ENCODE peak calls at places on chromosome 7, in seven cellular contexts. C is stomach, J is upper lobe of left lung, T is HCT116, F is transverse colon, G is spleen, O is breast epithelium. Y is an unnamed sample.

GRCh38 chr7:348962-349755 is 59.2 kb downstream of the FOXL3 start:
- DNase-seq in T (no peak), F (no peak), O (no peak), J (peak), G (no peak), C (peak), Y (no peak)

GRCh38 chr7:75617634-75618234 is 121.0 kb downstream of the HIP1 start:
- DNase-seq in C (peak), O (no peak), J (no peak), F (peak), G (peak), T (no peak), Y (no peak)

GRCh38 chr7:200704-201103 is 8.3 kb downstream of the FAM20C start:
- DNase-seq in G (no peak), T (no peak), C (no peak), J (no peak), F (no peak), O (no peak), Y (no peak)

GRCh38 chr7:101644879-101645278 is 15.8 kb upstream of the MYL10 start:
- DNase-seq in J (no peak), G (no peak), F (no peak), C (peak), T (no peak), O (no peak), Y (no peak)

GRCh38 chr7:134995239-134996096 is 9.2 kb downstream of the AGBL3 start:
- DNase-seq in G (no peak), T (no peak), C (no peak), J (no peak), O (no peak), F (no peak), Y (no peak)

GRCh38 chr7:142002179-142002578 is 6.5 kb downstream of the MGAM start:
- DNase-seq in O (no peak), F (no peak), G (no peak), T (no peak), C (no peak), J (no peak), Y (no peak)

GRCh38 chr7:22563115-22563514 is 63.1 kb upstream of the STEAP1B start:
- DNase-seq in C (no peak), J (no peak), F (no peak), T (no peak), O (no peak), G (no peak), Y (no peak)

GRCh38 chr7:8259586-8260222 is 2.3 kb downstream of the ICA1 start:
- DNase-seq in T (no peak), O (no peak), F (no peak), C (no peak), J (no peak), G (no peak), Y (no peak)

GRCh38 chr7:22717760-22718159 is 9.2 kb upstream of the IL6 start:
- DNase-seq in O (no peak), C (no peak), F (no peak), J (no peak), T (no peak), G (no peak), Y (no peak)

GRCh38 chr7:107386543-107386900 is 83.3 kb upstream of the GPR22 start:
- DNase-seq in G (no peak), T (no peak), F (no peak), C (no peak), O (no peak), J (no peak), Y (no peak)

GRCh38 chr7:1917221-1918062 is 247.4 kb downstream of the ELFN1 start:
- DNase-seq in F (no peak), O (no peak), C (no peak), J (peak), G (peak), T (no peak), Y (no peak)

GRCh38 chr7:143042821-143043271 is 9.3 kb upstream of the OR6V1 start:
- DNase-seq in J (no peak), C (no peak), O (no peak), T (no peak), G (no peak), F (no peak), Y (no peak)

GRCh38 chr7:33986951-33987948 is 81.9 kb downstream of the BMPER start:
- DNase-seq in F (no peak), T (peak), O (no peak), C (no peak), J (no peak), G (no peak), Y (no peak)

GRCh38 chr7:103343758-103344452 is 662 bp downstream of the DNAJC2 start:
- DNase-seq in J (no peak), C (no peak), T (no peak), O (no peak), G (peak), F (peak), Y (peak)

GRCh38 chr7:133109816-133110215 is 27.9 kb upstream of the CHCHD3 start:
- DNase-seq in G (no peak), C (no peak), O (no peak), F (no peak), J (no peak), T (no peak), Y (no peak)

GRCh38 chr7:105830405-105831218 is 45.8 kb downstream of the ATXN7L1 start:
- DNase-seq in G (no peak), O (no peak), T (peak), F (no peak), C (no peak), J (no peak), Y (no peak)

GRCh38 chr7:149450821-149451220 is 10.0 kb downstream of the ZNF777 start:
- DNase-seq in G (peak), F (no peak), T (no peak), J (no peak), O (no peak), C (no peak), Y (no peak)

GRCh38 chr7:141441837-141442627 is 109.2 kb upstream of the AGK start:
- DNase-seq in G (no peak), C (no peak), O (no peak), J (no peak), F (no peak), T (no peak), Y (no peak)

GRCh38 chr7:106419455-106420182 is 134.8 kb upstream of the NAMPT start:
- DNase-seq in J (no peak), T (no peak), G (no peak), O (no peak), C (no peak), F (no peak), Y (no peak)

GRCh38 chr7:2719007-2719406 is 31.0 kb downstream of the AMZ1 start:
- DNase-seq in C (no peak), O (no peak), T (no peak), J (no peak), G (peak), F (no peak), Y (no peak)

GRCh38 chr7:142603870-142604448 is 145.3 kb upstream of the PRSS1 start:
- DNase-seq in T (peak), O (no peak), G (no peak), F (peak), C (peak), J (no peak), Y (peak)

GRCh38 chr7:103680161-103681144 is 234.4 kb upstream of the SLC26A5 start:
- DNase-seq in O (no peak), G (no peak), T (no peak), C (no peak), F (no peak), J (no peak), Y (no peak)

GRCh38 chr7:93011351-93012294 is 106.2 kb downstream of the SAMD9 start:
- DNase-seq in C (no peak), T (no peak), F (no peak), G (no peak), J (no peak), O (no peak), Y (no peak)

GRCh38 chr7:30583181-30583580 is 11.5 kb upstream of the GARS1 start:
- DNase-seq in J (no peak), O (no peak), G (no peak), F (no peak), T (no peak), C (no peak), Y (no peak)

GRCh38 chr7:96598421-96598820 is 111.2 kb downstream of the SEM1 start:
- DNase-seq in C (no peak), F (no peak), G (no peak), J (no peak), T (no peak), O (no peak), Y (no peak)

GRCh38 chr7:137169282-137169698 is 174.2 kb downstream of the PTN start:
- DNase-seq in T (no peak), C (peak), G (no peak), F (peak), O (no peak), J (no peak), Y (no peak)

GRCh38 chr7:81333004-81333403 is 414.2 kb upstream of the SEMA3C start:
- DNase-seq in C (no peak), G (no peak), T (no peak), F (no peak), O (no peak), J (no peak), Y (no peak)

GRCh38 chr7:116741625-116742316 is 69.8 kb downstream of the MET start:
- DNase-seq in G (no peak), F (no peak), J (no peak), T (no peak), O (no peak), C (no peak), Y (no peak)

GRCh38 chr7:19442016-19442785 is 266.6 kb downstream of the POLR1F start:
- DNase-seq in F (no peak), T (peak), C (no peak), J (no peak), G (no peak), O (no peak), Y (no peak)

GRCh38 chr7:111148134-111148533 is 57.2 kb downstream of the LRRN3 start:
- DNase-seq in T (no peak), J (no peak), O (no peak), G (no peak), C (no peak), F (no peak), Y (no peak)

GRCh38 chr7:152435384-152436278 is at the start of gene KMT2C:
- DNase-seq in J (peak), F (peak), C (peak), G (peak), O (no peak), T (no peak), Y (peak)

GRCh38 chr7:152430857-152431256 is 4.9 kb downstream of the KMT2C start:
- DNase-seq in G (no peak), T (no peak), C (no peak), O (no peak), F (no peak), J (no peak), Y (no peak)

GRCh38 chr7:152442330-152442835 is 6.6 kb upstream of the KMT2C start:
- DNase-seq in G (no peak), F (no peak), T (no peak), O (no peak), C (no peak), J (no peak), Y (no peak)

DNA sequence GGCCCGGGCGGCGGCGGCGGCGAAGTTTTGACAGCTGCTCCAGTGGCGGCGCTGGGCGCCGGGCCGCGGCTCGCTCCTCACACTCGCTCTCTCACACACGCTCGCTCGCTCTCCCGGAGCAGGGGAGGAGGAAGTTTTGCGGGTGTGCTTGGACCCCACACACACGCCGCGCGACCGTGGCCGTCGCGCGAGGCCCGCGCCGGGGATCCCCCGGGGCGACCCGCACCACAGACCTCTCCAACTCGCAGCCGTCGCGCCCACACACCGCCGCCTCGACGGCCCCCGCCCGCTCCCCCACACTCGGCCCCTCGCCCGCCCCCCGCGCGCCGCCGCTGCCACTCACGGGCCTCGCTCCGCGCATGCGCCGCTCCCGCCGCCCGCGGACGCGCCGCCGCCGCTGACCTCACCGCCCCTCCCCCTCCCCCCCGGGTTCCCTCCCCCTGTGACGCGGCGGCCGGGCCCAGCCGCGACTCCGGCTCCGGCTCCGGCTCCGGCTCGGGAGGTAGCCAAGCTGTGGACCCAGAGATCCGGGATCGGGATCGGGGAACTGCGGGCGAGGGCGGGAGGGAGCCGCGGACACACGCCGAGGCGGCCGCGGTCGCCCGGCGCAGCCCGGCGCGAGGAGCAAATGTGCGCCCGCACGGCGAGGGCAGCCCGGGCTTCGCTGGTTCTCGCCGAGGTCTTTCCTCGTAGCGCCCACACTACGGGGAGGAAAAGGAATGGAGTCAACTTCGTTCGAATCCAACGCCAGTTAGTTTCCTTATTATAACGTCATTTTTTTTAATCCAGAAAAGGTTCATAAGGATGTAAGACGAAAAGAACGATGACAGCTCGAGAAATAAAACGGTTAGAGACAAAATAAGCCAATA is 710 bp upstream of the KMT2C start:
- DNase-seq in O (peak), T (peak), C (peak), G (peak), F (peak), J (peak), Y (peak)
- TF ChIP-seq POLR2A in O (no peak), T (peak), C (no peak), G (peak), F (no peak), J (peak), Y (no peak)

GRCh38 chr7:121057878-121058277 is 69.4 kb downstream of the CPED1 start:
- DNase-seq in J (no peak), F (no peak), T (no peak), G (no peak), O (no peak), C (no peak), Y (no peak)

GRCh38 chr7:121058975-121059374 is 70.5 kb downstream of the CPED1 start:
- DNase-seq in J (no peak), F (no peak), O (no peak), C (no peak), G (no peak), T (no peak), Y (no peak)

GRCh38 chr7:121061826-121062582 is 73.5 kb downstream of the CPED1 start:
- DNase-seq in G (no peak), F (no peak), O (no peak), T (no peak), C (no peak), J (no peak), Y (no peak)

DNA sequence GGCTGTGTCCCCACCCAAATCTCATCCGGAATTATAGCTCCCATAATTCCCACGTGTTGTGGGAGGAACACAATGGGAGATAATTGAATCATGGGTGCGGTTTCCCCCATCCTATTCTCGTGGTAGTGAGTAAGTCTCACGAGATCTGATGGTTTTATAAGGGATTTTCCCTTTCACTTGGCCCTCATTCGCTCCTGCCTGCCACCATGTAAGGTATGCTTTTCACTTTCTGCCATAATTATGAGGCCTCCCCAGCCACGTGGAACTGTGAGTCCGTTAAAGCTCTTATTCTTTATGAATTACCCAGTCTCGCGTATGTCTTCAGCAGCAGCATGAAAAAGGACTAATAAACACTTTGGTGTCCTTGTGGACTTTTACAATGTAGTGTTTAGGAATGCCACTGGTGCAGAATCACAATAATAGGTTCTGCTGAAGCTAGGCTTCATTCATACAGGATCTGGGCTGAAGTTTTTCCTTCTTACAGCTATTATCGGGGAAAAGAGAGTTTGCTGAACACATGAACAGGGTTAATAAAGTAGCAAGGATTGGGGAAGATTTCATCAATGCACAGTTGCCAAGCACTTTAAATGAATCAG is 74.3 kb downstream of the CPED1 start:
- DNase-seq in C (no peak), T (no peak), G (no peak), J (no peak), F (no peak), O (no peak), Y (no peak)
- TF ChIP-seq POLR2AphosphoS5 in C (no peak), T (no peak), G (no peak), J (no peak), F (no peak), O (no peak), Y (no peak)

GRCh38 chr7:131689662-131690234 is 133.3 kb upstream of the PODXL start:
- DNase-seq in O (no peak), F (no peak), T (no peak), J (peak), C (no peak), G (no peak), Y (no peak)
- TF ChIP-seq POLR2A in O (no peak), F (no peak), T (no peak), J (no peak), C (no peak), G (no peak), Y (no peak)

GRCh38 chr7:10300557-10300956 is 673.1 kb upstream of the PHF14 start:
- DNase-seq in C (peak), J (no peak), T (no peak), F (no peak), O (no peak), G (no peak), Y (no peak)
- TF ChIP-seq POLR2AphosphoS5 in C (no peak), J (no peak), T (no peak), F (no peak), O (no peak), G (no peak), Y (no peak)

GRCh38 chr7:11690395-11690794 is 141.6 kb downstream of the THSD7A start:
- DNase-seq in C (no peak), O (no peak), F (no peak), G (no peak), T (no peak), J (no peak), Y (no peak)
- TF ChIP-seq POLR2A in C (no peak), O (no peak), F (no peak), G (no peak), T (no peak), J (no peak), Y (no peak)

DNA sequence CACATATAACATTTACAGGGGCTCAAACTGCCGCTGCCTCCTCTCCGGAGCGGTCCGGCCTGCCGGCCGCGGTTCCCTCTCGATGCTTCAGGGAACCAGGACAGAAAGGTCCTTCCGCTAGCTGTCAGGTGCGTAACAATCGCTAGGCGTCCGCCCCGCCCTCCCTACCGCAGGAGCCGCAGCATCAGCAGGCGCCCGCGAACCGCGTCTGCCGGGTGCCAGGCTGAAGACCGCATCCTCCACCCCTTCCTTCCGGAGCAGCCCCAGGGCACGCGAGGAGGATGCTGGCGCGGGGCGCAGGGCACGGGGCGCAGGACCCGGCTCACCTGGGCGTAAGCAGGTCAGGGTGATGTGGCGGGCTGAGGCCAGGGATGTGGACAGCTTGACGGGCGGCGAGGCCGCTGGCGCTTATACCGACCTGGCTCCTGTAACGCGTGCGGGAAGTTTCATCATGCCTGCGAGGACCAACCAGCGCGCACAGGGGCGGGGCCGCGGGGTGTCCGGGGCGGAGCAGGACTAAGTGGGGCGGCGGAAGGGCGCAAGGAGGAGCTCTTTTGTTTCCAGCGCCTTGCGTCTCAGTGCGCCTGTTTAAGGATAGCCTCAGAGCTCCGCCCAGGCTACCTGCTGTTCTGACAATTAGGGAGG is at the start of gene ASNS:
- DNase-seq in J (peak), F (peak), C (peak), T (peak), O (peak), G (peak), Y (peak)
- TF ChIP-seq POLR2AphosphoS5 in J (peak), F (peak), C (peak), T (peak), O (no peak), G (peak), Y (peak)

Y was measured in GM12891.